ENCODE peak calls at places on chromosomes 5 and 9, in nine cellular contexts. C is uterus, S is sigmoid colon, M is heart left ventricle, L is breast epithelium, G is endothelial cell of umbilical vein, K is adrenal gland, N is testis, E is body of pancreas. A is an unnamed sample. For H3K9me3, the result is how much of the 10 kb centered on the place peaks cover.

GRCh38 chr9:134807726-134808125 is 72.9 kb upstream of the FCN2 start:
- DNase-seq in L (no peak), N (peak), C (no peak), K (no peak), E (no peak), G (peak), S (no peak), M (peak), A (no peak)

GRCh38 chr5:113234546-113234945 is 200.2 kb downstream of the TSSK1B start:
- DNase-seq in E (no peak), L (no peak), G (no peak), C (no peak), S (no peak), K (no peak), M (no peak), N (no peak), A (no peak)

GRCh38 chr9:14508884-14509283 is 184.3 kb downstream of the ZDHHC21 start:
- DNase-seq in C (no peak), E (no peak), S (no peak), N (no peak), K (no peak), L (no peak), G (no peak), M (no peak), A (no peak)

GRCh38 chr9:126684345-126684744 is 70.6 kb downstream of the LMX1B start:
- DNase-seq in E (no peak), C (no peak), L (no peak), M (no peak), S (no peak), K (no peak), N (no peak), G (no peak), A (no peak)

GRCh38 chr9:126038790-126039189 is 287.8 kb upstream of the MVB12B start:
- DNase-seq in N (no peak), E (no peak), S (no peak), L (no peak), G (no peak), M (no peak), C (no peak), K (no peak), A (no peak)

GRCh38 chr5:140246378-140247122 is 56.4 kb downstream of the PFDN1 start:
- DNase-seq in N (peak), E (no peak), L (no peak), S (peak), G (peak), M (peak), K (peak), C (peak), A (no peak)

GRCh38 chr5:107700486-107700885 is 29.7 kb upstream of the EFNA5 start:
- DNase-seq in E (no peak), K (no peak), S (no peak), L (no peak), G (no peak), C (no peak), M (no peak), N (no peak), A (no peak)

GRCh38 chr9:85741112-85741874 is 461 bp downstream of the AGTPBP1 start:
- DNase-seq in K (peak), G (no peak), S (peak), E (peak), N (peak), L (peak), C (peak), M (peak), A (no peak)

GRCh38 chr9:98101868-98102273 is 17.2 kb downstream of the TRIM14 start:
- DNase-seq in K (no peak), E (no peak), G (no peak), L (peak), N (no peak), M (no peak), S (no peak), C (no peak), A (no peak)

GRCh38 chr5:135738564-135738875 is 95.9 kb upstream of the SLC25A48 start:
- DNase-seq in K (no peak), L (no peak), N (no peak), G (no peak), M (no peak), C (no peak), E (no peak), S (no peak), A (no peak)

GRCh38 chr5:4230905-4231561 is 635.4 kb downstream of the IRX1 start:
- DNase-seq in K (no peak), M (no peak), C (no peak), S (no peak), G (no peak), L (no peak), N (no peak), E (no peak), A (no peak)

GRCh38 chr5:170632985-170633234 is 129.1 kb downstream of the KCNIP1 start:
- DNase-seq in G (no peak), C (peak), N (peak), E (peak), L (peak), S (peak), K (no peak), M (peak), A (peak)

GRCh38 chr5:119340597-119341218 is 15.1 kb upstream of the TNFAIP8 start:
- DNase-seq in S (no peak), G (no peak), C (no peak), L (no peak), M (no peak), K (no peak), N (no peak), E (no peak), A (no peak)

GRCh38 chr9:131036529-131037335 is 27.8 kb downstream of the LAMC3 start:
- DNase-seq in E (no peak), G (no peak), N (peak), C (no peak), M (no peak), S (peak), K (peak), L (no peak), A (no peak)

GRCh38 chr5:112312295-112312694 is 106.8 kb downstream of the EPB41L4A start:
- DNase-seq in G (no peak), C (no peak), N (no peak), M (no peak), E (no peak), L (no peak), S (no peak), K (no peak), A (no peak)

GRCh38 chr5:73938280-73938937 is 312.4 kb downstream of the ARHGEF28 start:
- DNase-seq in C (no peak), M (no peak), G (peak), N (no peak), E (peak), L (peak), S (no peak), K (no peak), A (no peak)

GRCh38 chr9:129109504-129109903 is 1.1 kb downstream of the CRAT start:
- DNase-seq in N (no peak), M (no peak), C (peak), L (no peak), E (peak), S (peak), K (no peak), G (no peak), A (peak)

GRCh38 chr9:137482094-137482781 is 23.1 kb upstream of the NSMF start:
- DNase-seq in E (peak), N (peak), G (peak), K (peak), C (peak), M (peak), S (peak), L (peak), A (peak)

GRCh38 chr9:18437315-18438200 is 36.4 kb upstream of the ADAMTSL1 start:
- DNase-seq in K (peak), N (peak), C (peak), E (peak), L (no peak), S (peak), G (peak), M (peak), A (no peak)

GRCh38 chr9:4922101-4922500 is 63.0 kb upstream of the JAK2 start:
- DNase-seq in L (no peak), S (no peak), K (no peak), E (no peak), M (no peak), C (no peak), N (no peak), G (no peak), A (no peak)

GRCh38 chr9:124694394-124695279 is 76.5 kb downstream of the NR6A1 start:
- DNase-seq in N (no peak), L (no peak), E (no peak), M (no peak), C (no peak), S (no peak), G (no peak), K (no peak), A (no peak)

GRCh38 chr5:137344723-137345322 is 154.3 kb downstream of the SPOCK1 start:
- DNase-seq in E (peak), L (no peak), C (no peak), S (peak), G (peak), N (peak), M (no peak), K (peak), A (peak)

GRCh38 chr5:114419941-114420340 is 58.1 kb downstream of the KCNN2 start:
- DNase-seq in M (no peak), G (no peak), S (no peak), K (no peak), C (no peak), N (no peak), E (no peak), L (no peak), A (no peak)

DNA sequence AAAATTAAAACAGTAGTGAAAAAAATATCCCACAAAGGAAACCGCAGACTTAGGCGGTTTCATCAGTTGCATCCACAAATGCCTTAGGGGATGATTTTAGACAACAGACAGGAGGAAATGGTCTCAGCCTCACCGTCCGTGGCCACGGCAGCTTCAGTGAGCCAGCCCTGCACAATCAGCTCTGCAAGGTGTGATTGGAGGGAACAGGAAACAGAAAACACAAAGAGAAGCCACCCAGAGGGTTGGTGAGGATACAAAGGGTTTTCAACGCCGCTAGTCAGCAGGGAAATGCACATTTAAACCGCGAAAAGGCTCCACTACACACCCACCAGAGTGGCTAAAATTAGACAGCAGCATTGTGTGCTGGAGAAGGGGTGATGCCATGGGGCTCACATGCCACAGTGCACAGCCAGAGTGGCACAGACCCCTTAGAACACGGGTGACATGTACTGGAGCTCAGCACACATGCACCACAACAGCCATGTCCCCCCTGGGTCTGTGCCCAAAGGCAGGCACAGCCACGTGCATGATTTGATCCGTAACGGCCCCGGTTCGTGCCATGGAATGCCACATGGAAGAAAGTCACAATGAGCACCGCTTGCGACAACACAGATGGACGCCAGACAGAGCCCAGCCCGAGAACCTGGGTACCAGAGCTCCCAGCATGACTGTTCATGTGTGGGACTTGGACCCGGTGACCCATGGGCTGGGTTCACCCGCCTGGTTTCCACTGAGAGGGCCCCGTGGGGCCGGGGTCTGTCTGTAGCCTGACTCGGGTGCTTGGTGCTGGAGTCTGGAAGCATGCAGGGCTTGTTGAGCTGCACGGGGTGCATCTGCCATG is 18.3 kb upstream of the TERT start:
- DNase-seq in L (no peak), N (peak), E (no peak), K (no peak), C (no peak), S (peak), M (no peak), G (no peak), A (no peak)
- TF ChIP-seq POLR2A in L (no peak), N (no peak), E (no peak), K (no peak), C (no peak), S (no peak), M (no peak), G (no peak), A (no peak)

DNA sequence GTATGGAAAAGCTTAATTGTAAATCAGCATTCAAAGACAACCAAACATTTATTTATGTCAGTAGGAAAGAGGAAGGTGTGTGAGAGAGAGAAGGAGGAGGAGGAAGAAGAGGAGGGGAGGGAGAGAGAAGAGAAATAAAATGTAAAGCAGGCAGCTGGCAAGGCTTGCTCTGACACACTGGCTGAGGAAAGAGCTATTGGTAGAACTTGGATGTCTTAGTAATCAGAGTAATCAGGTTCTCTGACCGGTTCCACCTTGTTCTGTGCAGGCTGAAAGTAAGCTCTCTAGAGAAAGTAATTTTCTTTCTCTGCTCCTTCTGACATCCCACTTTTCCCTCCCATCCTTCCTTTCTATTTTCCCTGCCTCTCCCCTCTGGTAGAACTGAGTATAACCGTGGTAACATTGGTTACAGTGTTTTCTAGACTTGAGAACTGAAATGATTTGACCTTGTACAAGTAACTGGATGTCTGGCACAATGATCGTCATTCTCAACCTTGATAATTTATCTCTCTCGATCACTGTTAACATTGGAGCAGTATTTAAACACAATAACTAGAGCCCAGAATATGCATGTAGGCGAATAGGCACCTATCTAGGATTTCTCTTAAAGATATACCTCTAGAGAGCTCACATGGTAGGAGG is 33.3 kb downstream of the TLE4 start:
- DNase-seq in L (no peak), K (no peak), C (no peak), E (no peak), S (no peak), M (no peak), N (no peak), G (no peak), A (no peak)
- H3K9me3 ChIP-seq in L (under half), K (under half), C (under half), E (under half), S (under half), M (under half), N (under half), G (under half), A (under half)

GRCh38 chr9:36923025-36923625 is 110.9 kb downstream of the PAX5 start:
- DNase-seq in S (peak), L (no peak), C (no peak), K (no peak), G (no peak), N (no peak), M (no peak), E (peak), A (no peak)
- TF ChIP-seq POLR2A in S (no peak), L (no peak), C (no peak), K (no peak), G (no peak), N (no peak), M (no peak), E (no peak), A (no peak)

DNA sequence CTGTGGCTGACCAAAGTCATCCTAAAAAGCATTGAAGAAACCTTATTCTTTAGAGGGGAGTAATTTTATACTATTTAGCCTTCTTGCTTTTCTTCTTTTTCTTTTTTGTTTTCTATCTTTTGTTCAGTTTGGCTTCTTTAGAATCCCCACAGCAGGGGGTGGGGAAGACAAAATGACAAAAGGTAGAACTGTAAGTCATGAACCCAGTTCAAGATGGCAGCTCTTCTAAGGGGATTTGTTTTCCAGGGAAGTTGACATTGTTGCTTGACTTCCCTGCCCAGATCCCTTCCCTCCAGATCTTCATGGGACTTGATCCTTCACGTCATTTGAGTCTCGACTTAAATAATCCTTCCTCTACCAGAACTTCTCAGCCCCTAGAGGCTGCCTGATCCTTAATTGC is 692.5 kb upstream of the DMAC1 start:
- DNase-seq in C (no peak), G (no peak), S (no peak), K (no peak), N (no peak), M (no peak), L (no peak), E (no peak), A (no peak)
- H3K9me3 ChIP-seq in C (under half), G (under half), S (under half), K (under half), N (under half), M (under half), L (under half), E (under half), A (under half)

DNA sequence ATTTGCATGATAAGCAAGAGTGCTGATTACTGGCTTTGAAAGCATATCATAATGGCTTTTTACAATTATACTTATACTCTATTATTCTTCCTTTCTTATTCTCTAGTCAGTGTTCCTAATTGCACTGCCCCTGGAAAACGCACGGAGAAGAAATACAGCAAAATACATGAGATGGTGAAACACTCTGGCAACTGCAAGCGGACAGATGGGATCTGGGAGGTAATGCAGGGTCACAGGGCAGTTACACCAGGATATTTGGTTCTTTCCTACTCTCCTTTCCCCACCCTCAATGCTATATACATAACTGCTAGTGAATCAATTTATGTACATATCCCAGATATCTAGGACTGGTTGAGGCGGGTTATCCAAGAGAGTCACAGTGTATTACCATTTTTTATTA is 423.7 kb downstream of the ZSWIM6 start:
- DNase-seq in C (no peak), E (no peak), S (no peak), K (no peak), N (no peak), L (no peak), M (no peak), G (no peak), A (no peak)
- TF ChIP-seq POLR2A in C (no peak), E (no peak), S (no peak), K (no peak), N (no peak), L (no peak), M (no peak), G (no peak), A (no peak)

GRCh38 chr5:2519153-2519552 is 232.3 kb downstream of the IRX2 start:
- DNase-seq in G (no peak), E (no peak), L (no peak), C (no peak), M (no peak), N (no peak), S (no peak), K (no peak), A (no peak)
- H3K9me3 ChIP-seq in G (under half), E (under half), L (under half), C (under half), M (under half), N (under half), S (under half), K (under half), A (under half)

DNA sequence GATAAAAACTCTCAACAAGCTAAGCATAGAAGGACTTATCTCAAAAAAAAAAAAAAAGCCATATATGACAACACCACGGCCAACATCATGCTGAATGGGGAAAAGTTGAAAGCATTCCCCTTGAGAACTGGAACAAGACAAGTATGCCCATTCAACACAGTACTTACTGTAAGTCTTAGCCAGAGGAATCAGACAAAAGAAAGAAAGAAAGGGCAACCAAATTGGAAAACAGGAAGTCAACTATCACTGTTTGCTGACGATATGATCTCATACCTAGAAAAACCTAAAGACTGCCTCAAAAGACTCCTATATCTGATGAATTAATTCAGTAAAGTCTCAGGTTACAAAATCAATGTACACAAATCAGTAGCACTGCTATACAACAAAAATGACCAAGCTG is 24.6 kb upstream of the PTGER4 start:
- DNase-seq in K (no peak), E (no peak), L (no peak), C (no peak), G (peak), N (no peak), M (no peak), S (no peak), A (no peak)
- TF ChIP-seq POLR2A in K (no peak), E (no peak), L (no peak), C (no peak), G (no peak), N (no peak), M (no peak), S (no peak), A (no peak)

DNA sequence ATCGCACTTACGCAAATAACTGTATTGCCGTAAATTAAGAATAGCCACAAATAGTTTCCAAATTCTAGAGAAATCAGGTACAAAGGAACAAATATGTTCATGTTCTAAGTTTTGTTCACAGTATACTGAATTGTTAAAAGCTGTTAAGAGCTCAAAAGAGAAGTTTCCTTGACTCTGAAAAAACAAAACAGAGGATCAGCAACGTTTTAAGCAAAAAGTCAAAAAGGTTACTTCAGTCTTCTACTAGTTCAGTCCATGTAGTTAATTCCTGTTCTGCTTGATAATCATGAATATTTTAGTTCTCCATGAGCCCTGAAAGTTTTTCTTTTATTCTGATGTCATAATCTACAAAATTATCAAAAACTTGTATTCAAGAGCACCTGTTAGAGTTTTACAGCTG is 128.6 kb upstream of the MAST4 start:
- DNase-seq in C (no peak), N (no peak), E (no peak), S (no peak), L (no peak), G (no peak), K (no peak), M (no peak), A (no peak)
- H3K9me3 ChIP-seq in C (under half), N (under half), E (under half), S (under half), L (under half), G (under half), K (under half), M (under half), A (under half)

A was measured in tibial nerve.